ENCODE peak calls at places on chromosome 4, in five cellular contexts. One of them, this sample, is unnamed. For H3K36me3, the result is how much of the 10 kb centered on the place peaks cover.

GRCh38 chr4:173461170-173461569 is 62.3 kb upstream of the SCRG1 start:
- DNase-seq in heart left ventricle: no peak
- DNase-seq in transverse colon: no peak
- DNase-seq in tibial artery: no peak
- DNase-seq in heart right ventricle: no peak
- DNase-seq in this sample: no peak

GRCh38 chr4:123555500-123556273 is 159.1 kb downstream of the SPRY1 start:
- DNase-seq in heart left ventricle: peak
- DNase-seq in transverse colon: peak
- DNase-seq in tibial artery: peak
- DNase-seq in heart right ventricle: peak
- DNase-seq in this sample: peak

GRCh38 chr4:5700459-5700858 is 7.9 kb downstream of the EVC2 start:
- DNase-seq in heart left ventricle: no peak
- DNase-seq in transverse colon: no peak
- DNase-seq in tibial artery: no peak
- DNase-seq in heart right ventricle: no peak
- DNase-seq in this sample: no peak

GRCh38 chr4:39469429-39470077 is 10.7 kb downstream of the LIAS start:
- DNase-seq in heart left ventricle: no peak
- DNase-seq in transverse colon: no peak
- DNase-seq in tibial artery: peak
- DNase-seq in heart right ventricle: no peak
- DNase-seq in this sample: no peak

GRCh38 chr4:185567828-185568442 is 32.6 kb upstream of the PDLIM3 start:
- DNase-seq in heart left ventricle: peak
- DNase-seq in transverse colon: peak
- DNase-seq in tibial artery: peak
- DNase-seq in heart right ventricle: peak
- DNase-seq in this sample: no peak

GRCh38 chr4:32032136-32032672 is 1312.0 kb downstream of the PCDH7 start:
- DNase-seq in heart left ventricle: no peak
- DNase-seq in transverse colon: no peak
- DNase-seq in tibial artery: no peak
- DNase-seq in heart right ventricle: no peak
- DNase-seq in this sample: no peak

GRCh38 chr4:6991771-6992557 is 51.2 kb upstream of the TADA2B start:
- DNase-seq in heart left ventricle: no peak
- DNase-seq in transverse colon: no peak
- DNase-seq in tibial artery: peak
- DNase-seq in heart right ventricle: no peak
- DNase-seq in this sample: no peak

GRCh38 chr4:114907514-114908099 is 205.8 kb downstream of the NDST4 start:
- DNase-seq in heart left ventricle: no peak
- DNase-seq in transverse colon: no peak
- DNase-seq in tibial artery: no peak
- DNase-seq in heart right ventricle: no peak
- DNase-seq in this sample: no peak

GRCh38 chr4:121973791-121974190 is 21.9 kb upstream of the TRPC3 start:
- DNase-seq in heart left ventricle: no peak
- DNase-seq in transverse colon: no peak
- DNase-seq in tibial artery: no peak
- DNase-seq in heart right ventricle: no peak
- DNase-seq in this sample: no peak

GRCh38 chr4:38820329-38821061 is 15.9 kb upstream of the TLR1 start:
- DNase-seq in heart left ventricle: no peak
- DNase-seq in transverse colon: no peak
- DNase-seq in tibial artery: no peak
- DNase-seq in heart right ventricle: no peak
- DNase-seq in this sample: no peak

GRCh38 chr4:57102050-57102564 is 8.1 kb downstream of the IGFBP7 start:
- DNase-seq in heart left ventricle: peak
- DNase-seq in transverse colon: peak
- DNase-seq in tibial artery: peak
- DNase-seq in heart right ventricle: peak
- DNase-seq in this sample: no peak

GRCh38 chr4:101348367-101348827 is 1.1 kb upstream of the PPP3CA start:
- DNase-seq in heart left ventricle: peak
- DNase-seq in transverse colon: no peak
- DNase-seq in tibial artery: peak
- DNase-seq in heart right ventricle: no peak
- DNase-seq in this sample: no peak

GRCh38 chr4:124018383-124019317 is 622.1 kb downstream of the SPRY1 start:
- DNase-seq in heart left ventricle: peak
- DNase-seq in transverse colon: peak
- DNase-seq in tibial artery: peak
- DNase-seq in heart right ventricle: peak
- DNase-seq in this sample: no peak

GRCh38 chr4:13511101-13511500 is 27.0 kb upstream of the RAB28 start:
- DNase-seq in heart left ventricle: no peak
- DNase-seq in transverse colon: no peak
- DNase-seq in tibial artery: no peak
- DNase-seq in heart right ventricle: no peak
- DNase-seq in this sample: no peak

GRCh38 chr4:87677731-87678130 is 27.7 kb downstream of the DMP1 start:
- DNase-seq in heart left ventricle: peak
- DNase-seq in transverse colon: no peak
- DNase-seq in tibial artery: no peak
- DNase-seq in heart right ventricle: peak
- DNase-seq in this sample: no peak

GRCh38 chr4:111400736-111401135 is 744.5 kb upstream of the FAM241A start:
- DNase-seq in heart left ventricle: peak
- DNase-seq in transverse colon: no peak
- DNase-seq in tibial artery: no peak
- DNase-seq in heart right ventricle: no peak
- DNase-seq in this sample: no peak

GRCh38 chr4:164023214-164023613 is 528.7 kb downstream of the TMA16 start:
- DNase-seq in heart left ventricle: no peak
- DNase-seq in transverse colon: no peak
- DNase-seq in tibial artery: no peak
- DNase-seq in heart right ventricle: no peak
- DNase-seq in this sample: no peak

GRCh38 chr4:81118086-81118485 is 87.6 kb downstream of the BMP3 start:
- DNase-seq in heart left ventricle: no peak
- DNase-seq in transverse colon: no peak
- DNase-seq in tibial artery: no peak
- DNase-seq in heart right ventricle: no peak
- DNase-seq in this sample: no peak

GRCh38 chr4:57159866-57160265 is 49.7 kb upstream of the IGFBP7 start:
- DNase-seq in heart left ventricle: no peak
- DNase-seq in transverse colon: no peak
- DNase-seq in tibial artery: no peak
- DNase-seq in heart right ventricle: no peak
- DNase-seq in this sample: no peak

GRCh38 chr4:6038711-6039110 is 20.5 kb upstream of the C4orf50 start:
- DNase-seq in heart left ventricle: no peak
- DNase-seq in transverse colon: no peak
- DNase-seq in tibial artery: no peak
- DNase-seq in heart right ventricle: no peak
- DNase-seq in this sample: no peak

GRCh38 chr4:121168865-121169281 is 4.8 kb upstream of the TNIP3 start:
- DNase-seq in heart left ventricle: no peak
- DNase-seq in transverse colon: no peak
- DNase-seq in tibial artery: no peak
- DNase-seq in heart right ventricle: no peak
- DNase-seq in this sample: no peak

GRCh38 chr4:83284161-83285021 is at the start of gene COQ2:
- DNase-seq in heart left ventricle: peak
- DNase-seq in transverse colon: peak
- DNase-seq in tibial artery: peak
- DNase-seq in heart right ventricle: peak
- DNase-seq in this sample: peak

GRCh38 chr4:8472689-8473197 is 32.2 kb downstream of the TRMT44 start:
- DNase-seq in heart left ventricle: no peak
- DNase-seq in transverse colon: no peak
- DNase-seq in tibial artery: peak
- DNase-seq in heart right ventricle: peak
- DNase-seq in this sample: no peak

GRCh38 chr4:26930964-26931363 is 70.3 kb downstream of the STIM2 start:
- DNase-seq in heart left ventricle: no peak
- DNase-seq in transverse colon: no peak
- DNase-seq in tibial artery: no peak
- DNase-seq in heart right ventricle: no peak
- DNase-seq in this sample: no peak

GRCh38 chr4:130576218-130576617 is 1480.3 kb downstream of the C4orf33 start:
- DNase-seq in heart left ventricle: no peak
- DNase-seq in transverse colon: no peak
- DNase-seq in tibial artery: no peak
- DNase-seq in heart right ventricle: no peak
- DNase-seq in this sample: no peak

GRCh38 chr4:26861434-26862186 is 969 bp downstream of the STIM2 start:
- DNase-seq in heart left ventricle: peak
- DNase-seq in transverse colon: peak
- DNase-seq in tibial artery: peak
- DNase-seq in heart right ventricle: peak
- DNase-seq in this sample: peak

GRCh38 chr4:75973770-75974169 is 17.0 kb downstream of the SDAD1 start:
- DNase-seq in heart left ventricle: no peak
- DNase-seq in transverse colon: no peak
- DNase-seq in tibial artery: no peak
- DNase-seq in heart right ventricle: no peak
- DNase-seq in this sample: no peak

GRCh38 chr4:146161243-146161642 is 14.3 kb upstream of the LSM6 start:
- DNase-seq in heart left ventricle: no peak
- DNase-seq in transverse colon: no peak
- DNase-seq in tibial artery: no peak
- DNase-seq in heart right ventricle: no peak
- DNase-seq in this sample: no peak

GRCh38 chr4:80781436-80781835 is 249.1 kb upstream of the BMP3 start:
- DNase-seq in heart left ventricle: no peak
- DNase-seq in transverse colon: no peak
- DNase-seq in tibial artery: no peak
- DNase-seq in heart right ventricle: no peak
- DNase-seq in this sample: no peak

GRCh38 chr4:185559913-185560281 is 24.6 kb upstream of the PDLIM3 start:
- DNase-seq in heart left ventricle: no peak
- DNase-seq in transverse colon: no peak
- DNase-seq in tibial artery: no peak
- DNase-seq in heart right ventricle: no peak
- DNase-seq in this sample: no peak

DNA sequence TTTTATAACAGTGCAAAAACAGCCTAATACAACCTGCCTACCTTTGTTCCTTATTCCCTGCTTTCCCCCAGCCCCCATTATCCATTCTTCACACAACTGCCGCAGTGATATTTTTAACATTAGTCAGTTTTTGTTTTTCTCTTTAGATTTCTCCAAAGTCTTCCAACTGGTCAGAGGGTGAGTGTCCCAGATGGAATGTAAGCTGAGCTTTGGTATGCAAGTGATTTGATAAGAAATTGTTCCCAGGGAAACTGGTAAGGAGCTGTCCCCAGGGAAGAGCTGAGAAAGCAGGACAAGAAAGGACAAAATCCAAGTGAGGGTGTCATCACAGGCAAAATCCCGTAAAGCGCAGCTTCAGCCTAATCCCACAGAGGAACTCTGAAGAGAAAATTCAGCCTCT is 475.5 kb upstream of the ADGRL3 start:
- DNase-seq in heart left ventricle: peak
- DNase-seq in transverse colon: no peak
- DNase-seq in tibial artery: no peak
- DNase-seq in heart right ventricle: no peak
- DNase-seq in this sample: no peak
- H3K4me3 ChIP-seq in heart left ventricle: no peak
- H3K4me3 ChIP-seq in transverse colon: no peak
- H3K4me3 ChIP-seq in tibial artery: no peak
- H3K4me3 ChIP-seq in heart right ventricle: no peak
- H3K4me3 ChIP-seq in this sample: no peak

DNA sequence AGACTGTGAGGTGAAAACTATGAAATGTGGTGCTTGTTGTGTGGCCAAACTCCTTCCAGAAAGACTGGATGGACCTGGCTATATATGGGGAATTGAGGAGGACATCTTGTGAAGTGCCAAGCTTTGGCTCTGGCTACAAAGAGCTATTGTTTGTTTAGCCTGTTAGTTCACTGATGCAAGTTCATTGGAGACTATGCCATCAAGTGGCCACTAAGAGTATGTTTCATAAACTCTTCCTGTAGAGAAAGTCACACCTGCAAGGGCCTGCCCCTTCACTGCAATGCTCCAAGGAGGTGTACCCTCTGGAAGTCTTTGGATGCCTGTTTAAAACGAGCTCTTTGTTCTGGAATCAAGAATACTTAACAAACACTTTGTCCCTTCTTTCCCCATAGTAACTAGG is 382.0 kb downstream of the GABRG1 start:
- DNase-seq in heart left ventricle: no peak
- DNase-seq in transverse colon: no peak
- DNase-seq in tibial artery: no peak
- DNase-seq in heart right ventricle: no peak
- DNase-seq in this sample: no peak
- TF ChIP-seq CTCF in heart left ventricle: no peak
- TF ChIP-seq CTCF in transverse colon: peak
- TF ChIP-seq CTCF in tibial artery: no peak
- TF ChIP-seq CTCF in heart right ventricle: no peak
- TF ChIP-seq CTCF in this sample: no peak

GRCh38 chr4:118746251-118746919 is 61.2 kb downstream of the METTL14 start:
- DNase-seq in heart left ventricle: peak
- DNase-seq in transverse colon: no peak
- DNase-seq in tibial artery: no peak
- DNase-seq in heart right ventricle: no peak
- DNase-seq in this sample: no peak

GRCh38 chr4:118751634-118752293 is 66.6 kb downstream of the METTL14 start:
- DNase-seq in heart left ventricle: no peak
- DNase-seq in transverse colon: no peak
- DNase-seq in tibial artery: no peak
- DNase-seq in heart right ventricle: no peak
- DNase-seq in this sample: no peak

GRCh38 chr4:118753096-118753495 is 67.9 kb downstream of the METTL14 start:
- DNase-seq in heart left ventricle: no peak
- DNase-seq in transverse colon: no peak
- DNase-seq in tibial artery: no peak
- DNase-seq in heart right ventricle: no peak
- DNase-seq in this sample: no peak

GRCh38 chr4:118752551-118752950 is 67.4 kb downstream of the METTL14 start:
- DNase-seq in heart left ventricle: no peak
- DNase-seq in transverse colon: no peak
- DNase-seq in tibial artery: no peak
- DNase-seq in heart right ventricle: no peak
- DNase-seq in this sample: no peak

GRCh38 chr4:118749347-118749988 is 64.3 kb downstream of the METTL14 start:
- DNase-seq in heart left ventricle: no peak
- DNase-seq in transverse colon: no peak
- DNase-seq in tibial artery: no peak
- DNase-seq in heart right ventricle: no peak
- DNase-seq in this sample: no peak
- H3K36me3 ChIP-seq in heart left ventricle: under half
- H3K36me3 ChIP-seq in transverse colon: under half
- H3K36me3 ChIP-seq in tibial artery: under half
- H3K36me3 ChIP-seq in heart right ventricle: under half
- H3K36me3 ChIP-seq in this sample: half or more

DNA sequence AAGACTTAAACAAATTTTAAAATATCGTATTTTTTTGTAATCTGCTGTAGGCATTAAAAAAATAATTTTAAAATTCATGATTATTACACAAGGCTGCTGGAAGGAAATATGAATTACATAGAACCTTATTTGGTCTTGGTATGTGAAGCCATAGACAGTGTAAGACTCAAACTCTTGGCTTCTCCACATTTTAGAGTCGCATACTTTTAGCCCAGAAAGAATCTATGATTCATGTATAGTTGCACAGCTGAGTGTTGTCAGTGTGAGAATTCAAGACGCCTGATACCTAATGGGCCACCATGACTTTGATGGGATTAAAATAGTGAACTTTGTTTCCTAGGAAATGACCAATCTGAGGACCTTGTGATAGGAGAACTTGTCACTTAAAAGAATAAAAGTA is 1.4 kb downstream of the INTU start:
- DNase-seq in heart left ventricle: no peak
- DNase-seq in transverse colon: no peak
- DNase-seq in tibial artery: no peak
- DNase-seq in heart right ventricle: no peak
- DNase-seq in this sample: no peak
- H3K4me3 ChIP-seq in heart left ventricle: no peak
- H3K4me3 ChIP-seq in transverse colon: no peak
- H3K4me3 ChIP-seq in tibial artery: peak
- H3K4me3 ChIP-seq in heart right ventricle: no peak
- H3K4me3 ChIP-seq in this sample: no peak